ENCODE peak calls at places on chromosomes 13 and 19, in five cellular contexts. N is GM12892, J is GM12891, R is HepG2, I is H1. E is an unnamed sample.

GRCh38 chr13:112958127-112958989 is 10.7 kb upstream of the MCF2L start:
- DNase-seq in J (no peak), N (no peak), R (no peak), I (no peak), E (no peak)

GRCh38 chr19:8702350-8702749 is 3.8 kb upstream of the ACTL9 start:
- DNase-seq in I (no peak), R (no peak), N (no peak), J (no peak), E (no peak)

GRCh38 chr13:111387026-111387871 is 66.8 kb downstream of the TEX29 start:
- DNase-seq in N (no peak), R (no peak), I (no peak), J (no peak), E (no peak)

GRCh38 chr13:100547805-100548204 is 40.8 kb downstream of the GGACT start:
- DNase-seq in I (peak), N (no peak), R (no peak), J (no peak), E (no peak)

GRCh38 chr13:105643966-105644365 is 891.5 kb downstream of the EFNB2 start:
- DNase-seq in R (no peak), I (no peak), N (no peak), J (no peak), E (no peak)

GRCh38 chr19:42176990-42177685 is 40.3 kb downstream of the DEDD2 start:
- DNase-seq in I (peak), N (peak), J (peak), R (peak), E (peak)

GRCh38 chr19:12137541-12137940 is 2.6 kb downstream of the ZNF20 start:
- DNase-seq in R (peak), N (no peak), J (no peak), I (no peak), E (peak)

GRCh38 chr19:4575267-4575793 is 15.8 kb upstream of the SEMA6B start:
- DNase-seq in N (no peak), J (no peak), I (peak), R (peak), E (peak)

GRCh38 chr19:16197188-16197621 is 506 bp upstream of the AP1M1 start:
- DNase-seq in I (no peak), N (no peak), R (peak), J (no peak), E (no peak)

GRCh38 chr13:22110368-22110767 is 439.5 kb downstream of the FGF9 start:
- DNase-seq in R (no peak), N (no peak), I (no peak), J (no peak), E (no peak)

GRCh38 chr13:33611016-33611805 is 206.7 kb upstream of the RFC3 start:
- DNase-seq in N (no peak), I (no peak), R (peak), J (no peak), E (no peak)

GRCh38 chr13:41196620-41197019 is 2.3 kb upstream of the KBTBD7 start:
- DNase-seq in I (no peak), R (peak), N (no peak), J (no peak), E (no peak)

GRCh38 chr13:98265669-98266551 is 88.8 kb upstream of the RNF113B start:
- DNase-seq in I (no peak), J (no peak), N (no peak), R (peak), E (no peak)

GRCh38 chr19:46303702-46304397 is 7.0 kb downstream of the HIF3A start:
- DNase-seq in R (no peak), J (no peak), N (no peak), I (peak), E (peak)

GRCh38 chr13:50901701-50902100 is 7.9 kb upstream of the RNASEH2B start:
- DNase-seq in I (no peak), N (no peak), J (no peak), R (no peak), E (no peak)

GRCh38 chr19:53541971-53542370 is 4.0 kb downstream of the ZNF331 start:
- DNase-seq in N (no peak), R (no peak), I (no peak), J (no peak), E (no peak)

GRCh38 chr19:18425515-18426415 is 6.6 kb downstream of the SSBP4 start:
- DNase-seq in N (no peak), I (no peak), R (no peak), J (no peak), E (peak)

GRCh38 chr19:11279505-11280236 is 16.3 kb upstream of the TSPAN16 start:
- DNase-seq in J (no peak), R (no peak), N (no peak), I (no peak), E (no peak)

GRCh38 chr19:19782783-19783182 is 38.8 kb downstream of the ZNF506 start:
- DNase-seq in N (no peak), I (no peak), R (no peak), J (no peak), E (no peak)

GRCh38 chr19:5103061-5103701 is 134.3 kb downstream of the KDM4B start:
- DNase-seq in J (no peak), R (no peak), N (no peak), I (no peak), E (no peak)

GRCh38 chr19:8036438-8037099 is 16.0 kb upstream of the CCL25 start:
- DNase-seq in I (no peak), J (no peak), R (no peak), N (no peak), E (no peak)

GRCh38 chr19:42497492-42498226 is 30.6 kb downstream of the CEACAM1 start:
- DNase-seq in J (no peak), N (no peak), R (peak), I (no peak), E (no peak)

GRCh38 chr19:42487025-42487797 is 41.1 kb downstream of the CEACAM1 start:
- DNase-seq in I (no peak), N (no peak), J (no peak), R (no peak), E (peak)

GRCh38 chr13:111431241-111431640 is 110.8 kb downstream of the TEX29 start:
- DNase-seq in I (no peak), N (no peak), J (no peak), R (no peak), E (no peak)

GRCh38 chr13:91986771-91987515 is 588.5 kb downstream of the GPC5 start:
- DNase-seq in I (no peak), N (no peak), J (no peak), R (no peak), E (no peak)

GRCh38 chr13:100517706-100518105 is 70.9 kb downstream of the GGACT start:
- DNase-seq in I (no peak), R (no peak), N (no peak), J (no peak), E (no peak)

GRCh38 chr19:47243364-47243775 is 12.4 kb upstream of the BBC3 start:
- DNase-seq in R (no peak), J (no peak), N (no peak), I (peak), E (no peak)

GRCh38 chr19:41928221-41928683 is at the start of gene ERFL:
- DNase-seq in I (no peak), R (no peak), N (no peak), J (no peak), E (peak)

GRCh38 chr13:113528798-113529180 is 38.3 kb upstream of the DCUN1D2 start:
- DNase-seq in I (no peak), J (no peak), N (no peak), R (no peak), E (no peak)

GRCh38 chr19:1104452-1105216 is 840 bp downstream of the GPX4 start:
- DNase-seq in R (peak), I (peak), J (peak), N (peak), E (peak)

GRCh38 chr19:2867025-2867991 is at the start of gene ZNF556:
- DNase-seq in J (no peak), I (no peak), N (peak), R (peak), E (peak)
- TF ChIP-seq TAF1 in J (no peak), I (no peak), N (no peak), R (peak), E (no peak)

DNA sequence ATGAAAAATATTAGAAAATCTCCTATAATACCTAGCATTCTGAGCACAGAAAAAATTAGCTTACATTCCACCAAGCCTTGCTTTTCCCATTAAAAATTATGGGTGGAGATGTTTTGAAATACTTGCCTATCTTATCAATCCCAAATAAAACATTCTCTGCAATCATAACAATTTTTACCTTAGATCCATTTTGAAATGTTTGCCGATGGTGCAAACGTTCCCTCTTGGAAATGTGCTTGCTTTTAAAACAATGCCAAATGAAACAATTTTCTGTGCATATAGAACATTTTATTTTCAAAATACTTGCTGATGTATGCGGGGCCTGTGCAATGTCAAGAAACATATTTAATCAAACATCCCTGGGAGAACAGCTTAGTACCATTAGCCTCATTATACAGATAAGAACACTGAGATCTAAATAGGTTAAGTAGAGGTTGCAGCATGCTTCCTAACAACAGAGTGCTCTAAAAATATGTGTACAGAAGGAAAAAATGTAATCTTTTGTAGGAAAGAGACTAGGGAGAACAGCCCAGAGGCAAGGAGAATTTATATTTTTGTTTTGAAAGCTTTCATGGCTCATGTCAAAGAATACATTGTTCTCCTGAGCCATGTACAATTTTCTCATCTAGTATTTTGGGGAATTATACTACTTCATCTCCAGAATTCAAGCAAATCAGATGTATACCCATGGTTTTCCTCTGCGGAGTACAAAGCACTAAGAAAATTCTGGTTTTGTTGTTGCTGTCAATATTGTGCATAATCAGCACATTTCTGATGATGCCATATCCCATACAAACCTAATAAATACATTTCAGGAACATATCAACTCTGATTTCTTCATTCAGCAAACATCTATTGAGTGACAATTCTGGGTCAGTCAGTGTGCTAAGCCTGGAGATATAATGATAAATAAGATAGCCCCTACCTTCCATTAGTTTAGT is 25.9 kb upstream of the FNDC3A start:
- DNase-seq in I (no peak), J (no peak), R (no peak), N (no peak), E (no peak)
- TF ChIP-seq TAF1 in I (no peak), J (no peak), R (no peak), N (no peak), E (no peak)

DNA sequence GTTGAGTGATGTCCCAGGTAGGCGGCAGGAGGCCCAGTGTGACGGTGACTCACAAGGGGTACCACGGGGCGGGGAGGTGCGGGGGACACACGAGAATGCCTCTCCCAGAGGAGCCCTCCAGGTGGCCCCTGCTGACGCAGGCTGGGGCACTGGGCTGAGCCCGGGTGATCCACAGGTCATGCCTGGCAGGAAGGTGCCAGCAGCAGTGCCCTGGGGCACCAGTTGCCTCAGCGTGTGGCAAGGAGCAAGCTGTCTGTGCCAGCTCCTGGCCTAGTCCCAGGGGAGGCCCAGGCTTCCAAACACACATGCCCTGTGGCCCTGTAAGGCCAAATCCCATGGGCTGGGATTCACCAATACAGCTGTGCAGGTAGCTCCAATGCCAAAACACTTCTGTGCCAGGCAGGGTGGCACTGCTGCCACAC is 28.0 kb downstream of the AKT2 start:
- DNase-seq in J (no peak), N (no peak), R (no peak), I (no peak), E (no peak)
- TF ChIP-seq TAF1 in J (no peak), N (no peak), R (no peak), I (no peak), E (no peak)

GRCh38 chr19:50007947-50008346 is 17.2 kb downstream of the VRK3 start:
- DNase-seq in R (no peak), I (no peak), J (no peak), N (no peak), E (no peak)

GRCh38 chr19:50005428-50005827 is 19.7 kb downstream of the VRK3 start:
- DNase-seq in J (no peak), N (no peak), R (no peak), I (no peak), E (no peak)

GRCh38 chr19:50007170-50007569 is 18.0 kb downstream of the VRK3 start:
- DNase-seq in N (no peak), I (no peak), R (no peak), J (no peak), E (no peak)

GRCh38 chr19:50003810-50004419 is 21.3 kb downstream of the VRK3 start:
- DNase-seq in R (no peak), N (peak), I (no peak), J (peak), E (peak)

GRCh38 chr19:50008532-50008931 is 16.6 kb downstream of the VRK3 start:
- DNase-seq in N (no peak), J (no peak), I (peak), R (no peak), E (peak)
- TF ChIP-seq TAF1 in N (no peak), J (no peak), I (no peak), R (no peak), E (no peak)

DNA sequence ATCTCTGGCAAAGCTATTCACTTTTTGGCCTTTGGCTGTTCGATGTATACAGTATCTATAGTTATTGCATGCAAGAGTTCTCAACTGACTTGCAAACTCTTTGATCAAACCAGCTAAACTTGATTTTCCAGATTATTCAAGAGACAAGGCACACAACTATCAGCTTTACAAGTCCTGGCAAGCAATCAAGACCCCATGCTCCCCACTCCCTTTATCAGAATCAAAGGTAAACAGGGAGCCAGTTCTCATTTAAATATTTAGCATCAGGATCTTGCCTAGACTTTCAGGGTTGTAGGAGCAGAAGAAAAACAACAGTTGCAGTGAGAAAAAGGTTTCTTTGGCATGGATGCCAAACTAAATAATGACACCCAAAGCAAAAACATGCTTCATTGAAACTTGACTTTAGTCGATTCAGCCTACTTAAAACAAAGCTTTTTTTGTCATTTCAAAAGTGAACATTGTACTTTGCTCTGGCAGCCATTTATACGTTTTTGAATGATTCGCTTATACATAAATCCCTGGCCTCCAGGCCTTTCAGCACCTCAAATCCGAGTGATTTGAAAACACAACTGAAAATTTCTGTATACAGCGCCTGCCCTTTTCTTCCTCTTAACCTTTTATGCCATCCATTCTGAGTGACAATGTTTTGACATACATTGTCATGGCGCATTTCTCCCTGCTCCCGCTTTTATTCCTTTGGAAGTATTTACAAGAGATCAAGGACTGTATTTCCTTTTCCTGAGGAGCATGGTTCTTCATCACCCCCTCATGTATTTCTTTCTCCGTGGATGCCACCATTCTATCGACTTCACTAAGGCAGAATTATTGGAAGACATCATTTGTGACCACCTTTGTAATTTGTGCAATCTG is 340.8 kb downstream of the KLF5 start:
- DNase-seq in J (no peak), N (no peak), I (no peak), R (peak), E (no peak)
- TF ChIP-seq TAF1 in J (no peak), N (no peak), I (no peak), R (no peak), E (no peak)

E was measured in K562.